ENCODE peak calls at places on chromosome 21, in five cellular contexts. One of them, this sample, is unnamed.

GRCh38 chr21:20721151-20721550 is 277.1 kb upstream of the NCAM2 start:
- DNase-seq in CD4-positive, alpha-beta memory T cell: no peak
- DNase-seq in globus pallidus: no peak
- DNase-seq in brain microvascular endothelial cell: peak
- DNase-seq in NCI-H1092 treated with DMSO at 0.1 percent for 48 hours: no peak
- DNase-seq in this sample: no peak

GRCh38 chr21:28587748-28588147 is 404.9 kb downstream of the LTN1 start:
- DNase-seq in CD4-positive, alpha-beta memory T cell: no peak
- DNase-seq in globus pallidus: no peak
- DNase-seq in brain microvascular endothelial cell: no peak
- DNase-seq in NCI-H1092 treated with DMSO at 0.1 percent for 48 hours: no peak
- DNase-seq in this sample: no peak

GRCh38 chr21:27683292-27683691 is 716.4 kb upstream of the ADAMTS5 start:
- DNase-seq in CD4-positive, alpha-beta memory T cell: no peak
- DNase-seq in globus pallidus: no peak
- DNase-seq in brain microvascular endothelial cell: no peak
- DNase-seq in NCI-H1092 treated with DMSO at 0.1 percent for 48 hours: no peak
- DNase-seq in this sample: no peak

GRCh38 chr21:31473685-31474345 is 129.8 kb upstream of the TIAM1 start:
- DNase-seq in CD4-positive, alpha-beta memory T cell: no peak
- DNase-seq in globus pallidus: no peak
- DNase-seq in brain microvascular endothelial cell: no peak
- DNase-seq in NCI-H1092 treated with DMSO at 0.1 percent for 48 hours: no peak
- DNase-seq in this sample: no peak

GRCh38 chr21:14361958-14362357 is 21.0 kb downstream of the HSPA13 start:
- DNase-seq in CD4-positive, alpha-beta memory T cell: no peak
- DNase-seq in globus pallidus: no peak
- DNase-seq in brain microvascular endothelial cell: peak
- DNase-seq in NCI-H1092 treated with DMSO at 0.1 percent for 48 hours: no peak
- DNase-seq in this sample: no peak

GRCh38 chr21:46569071-46569470 is 35.8 kb downstream of the S100B start:
- DNase-seq in CD4-positive, alpha-beta memory T cell: no peak
- DNase-seq in globus pallidus: no peak
- DNase-seq in brain microvascular endothelial cell: no peak
- DNase-seq in NCI-H1092 treated with DMSO at 0.1 percent for 48 hours: no peak
- DNase-seq in this sample: no peak

GRCh38 chr21:39182484-39183271 is 573 bp downstream of the PSMG1 start:
- DNase-seq in CD4-positive, alpha-beta memory T cell: no peak
- DNase-seq in globus pallidus: peak
- DNase-seq in brain microvascular endothelial cell: peak
- DNase-seq in NCI-H1092 treated with DMSO at 0.1 percent for 48 hours: peak
- DNase-seq in this sample: no peak

GRCh38 chr21:41000838-41001237 is 153.9 kb upstream of the DSCAM start:
- DNase-seq in CD4-positive, alpha-beta memory T cell: no peak
- DNase-seq in globus pallidus: no peak
- DNase-seq in brain microvascular endothelial cell: no peak
- DNase-seq in NCI-H1092 treated with DMSO at 0.1 percent for 48 hours: no peak
- DNase-seq in this sample: no peak

GRCh38 chr21:45102391-45102932 is 28.1 kb downstream of the ADARB1 start:
- DNase-seq in CD4-positive, alpha-beta memory T cell: no peak
- DNase-seq in globus pallidus: no peak
- DNase-seq in brain microvascular endothelial cell: peak
- DNase-seq in NCI-H1092 treated with DMSO at 0.1 percent for 48 hours: no peak
- DNase-seq in this sample: no peak

GRCh38 chr21:38136201-38136600 is 120.6 kb upstream of the KCNJ15 start:
- DNase-seq in CD4-positive, alpha-beta memory T cell: no peak
- DNase-seq in globus pallidus: no peak
- DNase-seq in brain microvascular endothelial cell: no peak
- DNase-seq in NCI-H1092 treated with DMSO at 0.1 percent for 48 hours: peak
- DNase-seq in this sample: no peak

GRCh38 chr21:45440736-45441350 is 35.9 kb downstream of the COL18A1 start:
- DNase-seq in CD4-positive, alpha-beta memory T cell: no peak
- DNase-seq in globus pallidus: no peak
- DNase-seq in brain microvascular endothelial cell: no peak
- DNase-seq in NCI-H1092 treated with DMSO at 0.1 percent for 48 hours: no peak
- DNase-seq in this sample: no peak

GRCh38 chr21:36491191-36491916 is 11.4 kb upstream of the CLDN14 start:
- DNase-seq in CD4-positive, alpha-beta memory T cell: no peak
- DNase-seq in globus pallidus: no peak
- DNase-seq in brain microvascular endothelial cell: peak
- DNase-seq in NCI-H1092 treated with DMSO at 0.1 percent for 48 hours: peak
- DNase-seq in this sample: no peak

GRCh38 chr21:44263221-44263671 is 1.5 kb upstream of the DNMT3L start:
- DNase-seq in CD4-positive, alpha-beta memory T cell: no peak
- DNase-seq in globus pallidus: no peak
- DNase-seq in brain microvascular endothelial cell: no peak
- DNase-seq in NCI-H1092 treated with DMSO at 0.1 percent for 48 hours: no peak
- DNase-seq in this sample: no peak

GRCh38 chr21:16910435-16911165 is 602.2 kb upstream of the CXADR start:
- DNase-seq in CD4-positive, alpha-beta memory T cell: no peak
- DNase-seq in globus pallidus: no peak
- DNase-seq in brain microvascular endothelial cell: no peak
- DNase-seq in NCI-H1092 treated with DMSO at 0.1 percent for 48 hours: no peak
- DNase-seq in this sample: no peak

GRCh38 chr21:31180256-31181088 is 142.2 kb upstream of the KRTAP19-8 start:
- DNase-seq in CD4-positive, alpha-beta memory T cell: no peak
- DNase-seq in globus pallidus: peak
- DNase-seq in brain microvascular endothelial cell: peak
- DNase-seq in NCI-H1092 treated with DMSO at 0.1 percent for 48 hours: peak
- DNase-seq in this sample: no peak

GRCh38 chr21:19874521-19874920 is 1123.7 kb upstream of the NCAM2 start:
- DNase-seq in CD4-positive, alpha-beta memory T cell: no peak
- DNase-seq in globus pallidus: no peak
- DNase-seq in brain microvascular endothelial cell: no peak
- DNase-seq in NCI-H1092 treated with DMSO at 0.1 percent for 48 hours: no peak
- DNase-seq in this sample: no peak

GRCh38 chr21:42820513-42821465 is 58.5 kb downstream of the WDR4 start:
- DNase-seq in CD4-positive, alpha-beta memory T cell: no peak
- DNase-seq in globus pallidus: no peak
- DNase-seq in brain microvascular endothelial cell: no peak
- DNase-seq in NCI-H1092 treated with DMSO at 0.1 percent for 48 hours: peak
- DNase-seq in this sample: no peak

GRCh38 chr21:38806153-38806941 is 618 bp downstream of the ETS2 start:
- DNase-seq in CD4-positive, alpha-beta memory T cell: peak
- DNase-seq in globus pallidus: no peak
- DNase-seq in brain microvascular endothelial cell: no peak
- DNase-seq in NCI-H1092 treated with DMSO at 0.1 percent for 48 hours: peak
- DNase-seq in this sample: no peak

This sample was measured in vagina.